ENCODE peak calls at places on chromosomes 16 and 17, in seven cellular contexts. C is heart right ventricle, I is WERI-Rb-1, Q is left ventricle myocardium inferior, T is upper lobe of right lung, P is cardiac muscle cell, H is keratinocyte. R is an unnamed sample.

GRCh38 chr17:43453331-43453812 is 30.4 kb upstream of the DHX8 start:
- DNase-seq in C (peak; percentile 42), I (no peak), Q (peak; percentile 70), T (no peak), P (no peak), H (no peak), R (no peak)

GRCh38 chr17:39626171-39626670 is 531 bp upstream of the PPP1R1B start:
- DNase-seq in C (no peak), I (no peak), Q (no peak), T (no peak), P (no peak), H (no peak), R (no peak)

GRCh38 chr16:61926766-61927165 is 109.5 kb downstream of the CDH8 start:
- DNase-seq in C (no peak), I (no peak), Q (no peak), T (no peak), P (no peak), H (no peak), R (no peak)

GRCh38 chr16:66947302-66948033 is 12.2 kb downstream of the CES2 start:
- DNase-seq in C (peak; percentile 74), I (peak; percentile 81), Q (peak; percentile 75), T (no peak), P (peak; percentile 86), H (no peak), R (peak; percentile 69)

GRCh38 chr16:79788949-79789348 is 188.4 kb upstream of the MAF start:
- DNase-seq in C (no peak), I (no peak), Q (no peak), T (no peak), P (no peak), H (no peak), R (no peak)

GRCh38 chr17:82418001-82418986 is at the start of the genes HEXD and OGFOD3:
- DNase-seq in C (peak; percentile 85), I (peak; percentile 86), Q (peak; percentile 83), T (peak; percentile 94), P (peak; percentile 86), H (no peak), R (no peak)

GRCh38 chr16:14473488-14473887 is 156.6 kb downstream of the PARN start:
- DNase-seq in C (no peak), I (no peak), Q (no peak), T (no peak), P (no peak), H (no peak), R (no peak)

GRCh38 chr17:80819422-80820164 is 172.0 kb upstream of the CHMP6 start:
- DNase-seq in C (no peak), I (no peak), Q (no peak), T (peak; percentile 59), P (no peak), H (no peak), R (no peak)

GRCh38 chr17:60165976-60166375 is 16.2 kb downstream of the CA4 start:
- DNase-seq in C (no peak), I (peak; percentile 30), Q (no peak), T (no peak), P (no peak), H (no peak), R (no peak)

GRCh38 chr16:56971768-56972043 is 10.0 kb downstream of the CETP start:
- DNase-seq in C (no peak), I (no peak), Q (no peak), T (no peak), P (no peak), H (no peak), R (no peak)

GRCh38 chr16:56969769-56970168 is 8.0 kb downstream of the CETP start:
- DNase-seq in C (no peak), I (no peak), Q (no peak), T (no peak), P (no peak), H (no peak), R (no peak)

GRCh38 chr16:56972403-56972802 is 10.7 kb downstream of the CETP start:
- DNase-seq in C (no peak), I (no peak), Q (no peak), T (no peak), P (no peak), H (no peak), R (no peak)

GRCh38 chr16:56972898-56973689 is 11.3 kb downstream of the CETP start:
- DNase-seq in C (no peak), I (no peak), Q (no peak), T (no peak), P (no peak), H (no peak), R (no peak)

GRCh38 chr16:56970934-56971767 is 9.4 kb downstream of the CETP start:
- DNase-seq in C (no peak), I (no peak), Q (no peak), T (no peak), P (peak; percentile 54), H (no peak), R (no peak)
- H3K4me3 ChIP-seq in C (no peak overlapping the region), I (no peak overlapping the region), Q (no peak overlapping the region), T (no peak overlapping the region), P (no peak overlapping the region), H (no peak overlapping the region), R (no peak overlapping the region)

GRCh38 chr17:19304209-19304608 is 58.3 kb downstream of the B9D1 start:
- DNase-seq in C (no peak), I (no peak), Q (peak; percentile 45), T (peak; percentile 65), P (peak; percentile 65), H (no peak), R (no peak)

GRCh38 chr17:19306160-19307111 is 56.1 kb downstream of the B9D1 start:
- DNase-seq in C (no peak), I (no peak), Q (no peak), T (peak; percentile 22), P (no peak), H (no peak), R (no peak)

GRCh38 chr17:19304751-19305150 is 57.8 kb downstream of the B9D1 start:
- DNase-seq in C (no peak), I (no peak), Q (no peak), T (peak; percentile 52), P (no peak), H (no peak), R (no peak)

GRCh38 chr17:19305761-19306159 is 56.8 kb downstream of the B9D1 start:
- DNase-seq in C (no peak), I (no peak), Q (no peak), T (no peak), P (no peak), H (no peak), R (no peak)

GRCh38 chr17:19305261-19305660 is 57.3 kb downstream of the B9D1 start:
- DNase-seq in C (no peak), I (no peak), Q (no peak), T (no peak), P (no peak), H (no peak), R (no peak)
- H3K4me3 ChIP-seq in C (no peak overlapping the region), I (no peak overlapping the region), Q (no peak overlapping the region), T (no peak overlapping the region), P (no peak overlapping the region), H (no peak overlapping the region), R (no peak overlapping the region)

GRCh38 chr16:50472472-50472871 is 75.7 kb upstream of the NKD1 start:
- DNase-seq in C (no peak), I (no peak), Q (no peak), T (no peak), P (no peak), H (no peak), R (no peak)
- H3K4me3 ChIP-seq in C (no peak overlapping the region), I (no peak overlapping the region), Q (no peak overlapping the region), T (no peak overlapping the region), P (no peak overlapping the region), H (no peak overlapping the region), R (no peak overlapping the region)

GRCh38 chr16:31403590-31404352 is 10.6 kb downstream of the ITGAD start:
- DNase-seq in C (no peak), I (peak; percentile 19), Q (no peak), T (no peak), P (no peak), H (no peak), R (no peak)

GRCh38 chr16:31402687-31403086 is 9.6 kb downstream of the ITGAD start:
- DNase-seq in C (no peak), I (no peak), Q (no peak), T (no peak), P (peak; percentile 13), H (no peak), R (no peak)

GRCh38 chr16:31407406-31407805 is 14.3 kb downstream of the ITGAD start:
- DNase-seq in C (no peak), I (no peak), Q (no peak), T (no peak), P (no peak), H (no peak), R (no peak)

GRCh38 chr16:31401436-31401835 is 8.3 kb downstream of the ITGAD start:
- DNase-seq in C (no peak), I (no peak), Q (no peak), T (no peak), P (no peak), H (no peak), R (no peak)

DNA sequence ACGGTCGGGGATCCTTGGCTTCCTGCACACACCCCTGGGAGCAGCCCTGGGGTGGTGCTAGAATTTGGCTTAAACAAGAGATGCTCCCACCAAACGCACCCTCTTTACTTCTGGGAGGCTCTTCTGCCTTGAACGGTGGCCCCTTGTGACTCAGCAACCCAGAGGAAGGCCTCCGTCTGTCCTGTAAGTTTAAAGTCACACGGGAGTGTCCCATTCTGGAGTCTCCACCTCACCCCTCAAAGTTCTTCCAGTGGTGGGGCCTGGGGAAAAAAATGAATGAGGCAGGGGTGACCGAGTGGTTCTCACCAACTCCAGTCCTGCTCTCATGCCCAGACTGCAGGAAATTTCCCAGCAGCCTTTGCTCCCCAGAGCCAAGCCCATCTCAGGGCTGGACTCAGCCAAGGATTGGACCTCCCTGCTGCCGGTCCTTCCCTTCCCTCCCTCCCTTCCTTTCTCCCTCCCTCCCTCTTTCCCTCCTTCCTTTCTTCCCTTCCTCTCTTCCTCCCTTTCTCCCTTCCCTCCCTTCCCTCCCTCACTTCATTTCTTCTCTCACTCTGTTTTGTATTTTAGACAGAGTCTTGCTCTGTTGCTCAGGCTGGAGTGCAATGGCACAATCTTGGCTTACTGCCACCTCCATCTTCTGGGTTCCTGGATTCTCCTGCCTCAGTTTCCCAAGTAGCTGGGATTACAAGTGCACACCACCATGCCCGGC is 11.4 kb downstream of the ITGAD start:
- DNase-seq in C (no peak), I (no peak), Q (no peak), T (no peak), P (peak; percentile 57), H (no peak), R (no peak)
- H3K4me3 ChIP-seq in C (peak overlapping the region; percentile 20), I (no peak overlapping the region), Q (peak overlapping the region; percentile 45), T (no peak overlapping the region), P (no peak overlapping the region), H (no peak overlapping the region), R (peak overlapping the region; percentile 46)

GRCh38 chr16:7303014-7303676 is 29.5 kb upstream of the RBFOX1 start:
- DNase-seq in C (peak; percentile 12), I (no peak), Q (peak; percentile 20), T (no peak), P (no peak), H (no peak), R (no peak)
- H3K4me3 ChIP-seq in C (peak overlapping the region; percentile 46), I (no peak overlapping the region), Q (peak overlapping the region; percentile 65), T (no peak overlapping the region), P (peak overlapping the region; percentile 42), H (no peak overlapping the region), R (no peak overlapping the region)

DNA sequence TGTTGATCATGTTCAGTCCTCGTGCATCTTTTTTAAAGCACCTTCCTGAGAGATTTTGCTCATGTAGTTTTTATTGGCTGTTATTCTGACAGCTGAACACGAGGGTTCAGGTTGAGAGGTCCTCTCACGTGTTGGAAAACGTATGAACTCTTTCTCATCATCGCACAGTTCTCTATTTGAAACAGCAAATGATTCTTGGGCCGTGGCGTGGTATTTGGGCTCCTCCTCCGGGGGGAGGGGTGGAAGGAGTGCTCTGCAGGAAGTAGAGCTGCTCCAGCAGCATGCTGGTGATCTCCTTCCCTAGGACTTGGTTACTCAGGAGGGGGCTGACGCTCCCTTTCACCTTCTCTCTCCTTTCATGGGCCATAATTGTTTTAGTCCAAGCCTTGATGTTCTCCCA is 70.4 kb downstream of the KSR1 start:
- DNase-seq in C (no peak), I (no peak), Q (peak; percentile 41), T (peak; percentile 80), P (peak; percentile 69), H (no peak), R (no peak)
- H3K4me3 ChIP-seq in C (no peak overlapping the region), I (no peak overlapping the region), Q (no peak overlapping the region), T (no peak overlapping the region), P (no peak overlapping the region), H (no peak overlapping the region), R (peak overlapping the region; percentile 8)

R was measured in Panc1.